ENCODE peak calls at places on chromosome 18, in four cellular contexts. Z, C, J and V are unnamed samples.

GRCh38 chr18:50429207-50429948 is 54.5 kb downstream of the SKA1 start:
- DNase-seq in Z (peak; percentile 18), C (peak; percentile 6), J (peak; percentile 45), V (no peak)

GRCh38 chr18:79738041-79738461 is 58.4 kb downstream of the CTDP1 start:
- DNase-seq in Z (no peak), C (no peak), J (no peak), V (no peak)

GRCh38 chr18:35478520-35479435 is 19.0 kb downstream of the INO80C start:
- DNase-seq in Z (peak; percentile 97), C (no peak), J (peak; percentile 56), V (no peak)

GRCh38 chr18:24075731-24076130 is 61.2 kb downstream of the TTC39C start:
- DNase-seq in Z (no peak), C (no peak), J (no peak), V (no peak)

GRCh38 chr18:14086459-14087231 is 45.6 kb downstream of the ZNF519 start:
- DNase-seq in Z (peak; percentile 50), C (peak; percentile 39), J (peak; percentile 51), V (no peak)

GRCh38 chr18:63297678-63298392 is 21.7 kb downstream of the BCL2 start:
- DNase-seq in Z (no peak), C (no peak), J (no peak), V (no peak)

GRCh38 chr18:77129150-77129551 is 3.4 kb downstream of the MBP start:
- DNase-seq in Z (no peak), C (no peak), J (no peak), V (no peak)

GRCh38 chr18:43465483-43465882 is 188.2 kb upstream of the SYT4 start:
- DNase-seq in Z (no peak), C (no peak), J (no peak), V (no peak)

GRCh38 chr18:28904789-28905364 is 727.9 kb upstream of the CDH2 start:
- DNase-seq in Z (no peak), C (no peak), J (no peak), V (no peak)

GRCh38 chr18:79876497-79876896 is 75.0 kb downstream of the SLC66A2 start:
- DNase-seq in Z (no peak), C (no peak), J (no peak), V (no peak)

DNA sequence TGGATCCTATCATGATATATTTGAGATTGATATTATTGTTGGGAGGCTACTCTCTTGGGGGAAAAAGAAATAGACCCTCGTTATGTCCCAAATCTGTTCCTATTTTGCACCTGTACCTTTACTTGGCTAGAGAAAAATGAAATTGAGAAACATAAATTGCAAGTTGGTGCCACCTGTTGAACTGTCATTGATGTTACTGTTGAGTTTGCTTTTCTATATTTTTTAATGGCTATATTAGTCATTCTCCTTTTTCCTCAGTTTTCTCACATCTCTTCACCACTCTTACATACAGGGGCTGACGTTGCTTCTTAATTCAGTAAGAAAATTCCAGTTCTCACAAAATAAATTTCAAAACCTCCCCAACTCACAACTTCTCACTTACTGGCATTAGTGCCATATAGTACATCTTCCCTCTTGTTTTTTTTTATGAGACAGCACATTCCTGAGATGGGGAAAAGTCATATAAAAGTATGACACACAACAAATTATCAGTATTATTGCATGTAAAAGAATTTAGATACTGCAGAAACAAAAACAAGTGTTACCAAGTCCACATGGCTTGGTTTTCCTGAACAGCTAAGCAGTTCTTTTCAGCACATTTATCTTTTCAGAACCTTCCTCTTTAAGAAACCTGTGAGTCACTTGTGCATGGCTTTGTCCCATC is 348.3 kb upstream of the DSEL start:
- DNase-seq in Z (no peak), C (no peak), J (no peak), V (no peak)
- TF ChIP-seq FOXK2 in Z (no peak), C (no peak), J (no peak), V (no peak)

DNA sequence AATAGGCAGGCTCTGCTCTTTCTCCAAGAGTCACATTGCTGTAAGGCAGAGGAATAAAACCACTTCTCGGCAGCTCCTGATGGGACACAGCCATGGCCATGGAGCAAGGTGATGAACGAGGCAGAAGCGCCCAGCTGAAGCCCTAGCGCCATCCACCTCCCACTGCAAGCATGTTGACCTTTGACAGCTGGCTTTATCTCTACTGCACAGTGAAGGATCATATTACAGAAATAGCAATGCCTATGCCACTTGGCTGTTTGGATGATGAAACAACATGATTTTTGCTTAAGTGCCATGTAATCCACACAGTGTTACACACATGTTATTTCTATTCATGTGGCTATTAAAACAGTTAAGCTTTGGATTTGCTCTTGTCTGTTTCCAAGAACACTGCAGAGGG is 167.7 kb downstream of the VAPA start:
- DNase-seq in Z (peak; percentile 41), C (no peak), J (peak; percentile 49), V (no peak)
- TF ChIP-seq FOXK2 in Z (no peak), C (no peak), J (peak; percentile 65), V (no peak)

GRCh38 chr18:37470986-37471385 is 94.6 kb downstream of the CELF4 start:
- DNase-seq in Z (no peak), C (no peak), J (no peak), V (no peak)

GRCh38 chr18:37471619-37472018 is 94.0 kb downstream of the CELF4 start:
- DNase-seq in Z (no peak), C (no peak), J (no peak), V (no peak)

GRCh38 chr18:37476611-37477295 is 88.8 kb downstream of the CELF4 start:
- DNase-seq in Z (no peak), C (no peak), J (no peak), V (no peak)

GRCh38 chr18:37481058-37481457 is 84.5 kb downstream of the CELF4 start:
- DNase-seq in Z (no peak), C (no peak), J (no peak), V (no peak)

DNA sequence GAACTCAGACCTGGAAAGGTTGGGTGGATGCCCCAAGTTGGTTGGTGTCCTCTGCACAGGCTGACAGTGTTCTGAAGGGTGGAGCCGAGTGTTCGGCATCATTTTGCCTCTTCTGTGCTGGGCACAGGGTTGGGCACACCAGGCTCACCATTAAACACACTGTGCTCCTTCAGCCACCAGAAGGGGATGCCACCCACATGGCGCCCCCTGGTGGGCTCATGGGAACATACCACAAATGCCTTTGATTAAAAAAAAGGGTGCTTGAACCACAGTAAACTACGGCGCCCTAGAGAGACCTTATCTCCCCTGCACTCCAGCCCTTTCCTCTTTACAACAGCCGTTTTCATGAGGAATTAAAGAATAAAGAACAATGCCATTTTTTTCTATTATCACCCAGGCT is 89.4 kb downstream of the CELF4 start:
- DNase-seq in Z (peak; percentile 15), C (peak; percentile 82), J (peak; percentile 65), V (no peak)
- TF ChIP-seq FOXK2 in Z (no peak), C (no peak), J (no peak), V (no peak)

DNA sequence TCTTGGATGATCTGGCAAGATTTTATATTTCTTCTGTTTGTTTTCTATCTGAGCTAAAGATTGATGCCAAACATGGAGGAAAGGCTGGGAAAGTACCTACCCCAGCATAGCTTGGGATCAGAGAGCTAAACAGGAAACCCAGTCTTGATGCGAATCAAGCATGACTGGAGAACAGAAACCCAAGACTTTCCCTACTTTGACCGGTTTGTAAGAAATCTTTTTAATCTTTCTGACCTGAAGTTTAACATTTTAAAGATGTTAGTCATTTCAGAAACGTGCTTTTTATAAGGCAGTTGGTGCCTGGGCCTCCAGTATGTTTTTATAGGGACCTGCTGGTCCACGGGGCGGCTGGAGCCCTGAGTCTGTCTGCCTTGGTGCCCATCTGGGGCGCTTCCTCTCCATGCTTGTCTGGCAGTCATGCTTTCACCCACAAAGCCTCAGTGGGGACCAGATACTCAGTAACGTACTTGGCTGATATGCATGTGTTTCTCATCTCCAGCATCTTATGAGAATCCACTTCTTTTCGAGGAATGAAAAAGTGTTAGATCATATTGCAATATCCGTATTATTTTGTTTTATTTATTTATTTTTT is 266.5 kb downstream of the PTGR3 start:
- DNase-seq in Z (no peak), C (no peak), J (no peak), V (peak; percentile 21)
- TF ChIP-seq FOXK2 in Z (no peak), C (no peak), J (no peak), V (no peak)